ENCODE peak calls at places on chromosomes 6 and 20, in four cellular contexts. Z, H, M and V are unnamed samples.

GRCh38 chr6:36615018-36615761 is 21.0 kb downstream of the SRSF3 start:
- DNase-seq in H (peak), Z (no peak), M (peak), V (no peak)

GRCh38 chr20:16125810-16126209 is 447.4 kb downstream of the KIF16B start:
- DNase-seq in H (no peak), M (no peak), Z (no peak), V (no peak)

GRCh38 chr6:67952121-67952520 is 683.0 kb upstream of the ADGRB3 start:
- DNase-seq in Z (no peak), H (no peak), M (no peak), V (no peak)

GRCh38 chr6:41966961-41967311 is 25.3 kb upstream of the CCND3 start:
- DNase-seq in H (peak), M (no peak), Z (no peak), V (no peak)

GRCh38 chr6:167345348-167345747 is 20.5 kb downstream of the TTLL2 start:
- DNase-seq in H (no peak), M (no peak), Z (no peak), V (no peak)

GRCh38 chr20:53865905-53866786 is 204.2 kb downstream of the BCAS1 start:
- DNase-seq in Z (no peak), M (no peak), H (peak), V (no peak)

GRCh38 chr6:25050356-25050755 is 114.6 kb upstream of the RIPOR2 start:
- DNase-seq in H (peak), M (no peak), Z (peak), V (no peak)

GRCh38 chr6:52285174-52286068 is 879 bp upstream of the MCM3 start:
- DNase-seq in H (no peak), Z (no peak), M (no peak), V (no peak)

GRCh38 chr6:134009876-134010275 is 42.5 kb downstream of the SLC2A12 start:
- DNase-seq in H (no peak), M (no peak), Z (no peak), V (no peak)

GRCh38 chr6:44456070-44456965 is 68.8 kb downstream of the CDC5L start:
- DNase-seq in H (no peak), Z (no peak), M (peak), V (no peak)

GRCh38 chr6:11210386-11211138 is 21.9 kb downstream of the NEDD9 start:
- DNase-seq in Z (no peak), M (no peak), H (no peak), V (no peak)

GRCh38 chr6:166335378-166336366 is 6.7 kb downstream of the SFT2D1 start:
- DNase-seq in Z (no peak), M (no peak), H (no peak), V (no peak)

GRCh38 chr20:45372241-45372640 is 5.9 kb downstream of the TP53TG5 start:
- DNase-seq in Z (no peak), M (no peak), H (no peak), V (no peak)

GRCh38 chr20:36035720-36036119 is 67.3 kb downstream of the CNBD2 start:
- DNase-seq in H (no peak), M (no peak), Z (no peak), V (no peak)

GRCh38 chr20:63060057-63060991 is 53.6 kb upstream of the BHLHE23 start:
- DNase-seq in Z (no peak), M (peak), H (no peak), V (no peak)

GRCh38 chr6:46605091-46605797 is 47.4 kb downstream of the CYP39A1 start:
- DNase-seq in Z (no peak), H (no peak), M (no peak), V (no peak)

GRCh38 chr6:20812776-20813175 is 278.5 kb downstream of the CDKAL1 start:
- DNase-seq in Z (no peak), M (no peak), H (no peak), V (no peak)

GRCh38 chr6:83914953-83915352 is 55.5 kb downstream of the CYB5R4 start:
- DNase-seq in Z (no peak), H (no peak), M (no peak), V (no peak)

GRCh38 chr6:165298426-165298825 is 11.0 kb downstream of the C6orf118 start:
- DNase-seq in M (no peak), H (no peak), Z (no peak), V (no peak)

GRCh38 chr20:17701826-17702225 is 2.1 kb downstream of the BANF2 start:
- DNase-seq in M (no peak), Z (no peak), H (no peak), V (no peak)

GRCh38 chr20:10716855-10717254 is 43.1 kb upstream of the JAG1 start:
- DNase-seq in H (no peak), M (no peak), Z (no peak), V (no peak)

GRCh38 chr6:29504961-29505360 is 17.2 kb upstream of the MAS1L start:
- DNase-seq in H (no peak), Z (no peak), M (no peak), V (no peak)

GRCh38 chr6:139378882-139379341 is 4.5 kb upstream of the CITED2 start:
- DNase-seq in M (no peak), Z (no peak), H (no peak), V (no peak)